ENCODE peak calls at places on chromosomes 13 and 19, in seven cellular contexts. K is heart left ventricle, F is vagina, T is K562, D is IMR-90, M is body of pancreas, V is A549. R is an unnamed sample.

GRCh38 chr13:107185889-107186288 is 618.0 kb upstream of the ARGLU1 start:
- DNase-seq in K (no peak), F (no peak), T (no peak), D (peak; percentile 84), M (no peak), V (no peak), R (no peak)

GRCh38 chr19:34667349-34668076 is 9.4 kb downstream of the SCGB2B2 start:
- DNase-seq in K (no peak), F (no peak), T (peak; percentile 14), D (peak; percentile 27), M (no peak), V (no peak), R (no peak)

GRCh38 chr19:56594446-56594782 is 688 bp upstream of the ZNF71 start:
- DNase-seq in K (no peak), F (no peak), T (no peak), D (no peak), M (no peak), V (no peak), R (no peak)

GRCh38 chr13:108322206-108322824 is 52.8 kb downstream of the TNFSF13B start:
- DNase-seq in K (no peak), F (no peak), T (peak; percentile 30), D (peak; percentile 52), M (no peak), V (peak; percentile 4), R (no peak)

GRCh38 chr13:112985803-112986408 is 16.9 kb downstream of the MCF2L start:
- DNase-seq in K (no peak), F (no peak), T (no peak), D (no peak), M (no peak), V (no peak), R (no peak)

GRCh38 chr19:7788178-7788932 is 25.3 kb downstream of the CLEC4M start:
- DNase-seq in K (no peak), F (no peak), T (no peak), D (no peak), M (no peak), V (no peak), R (no peak)

GRCh38 chr19:1579222-1579621 is 11.1 kb upstream of the MEX3D start:
- DNase-seq in K (no peak), F (no peak), T (no peak), D (no peak), M (no peak), V (no peak), R (no peak)

GRCh38 chr19:43798546-43799409 is 3.5 kb downstream of the LYPD5 start:
- DNase-seq in K (no peak), F (no peak), T (peak; percentile 81), D (no peak), M (peak; percentile 52), V (no peak), R (no peak)

GRCh38 chr19:6023085-6023682 is 45.2 kb upstream of the RANBP3 start:
- DNase-seq in K (no peak), F (no peak), T (no peak), D (peak; percentile 71), M (no peak), V (no peak), R (no peak)

GRCh38 chr19:23286477-23286876 is 36.3 kb upstream of the ZNF724 start:
- DNase-seq in K (no peak), F (no peak), T (no peak), D (no peak), M (no peak), V (no peak), R (no peak)

GRCh38 chr19:38658462-38659306 is 11.2 kb downstream of the ACTN4 start:
- DNase-seq in K (no peak), F (no peak), T (no peak), D (peak; percentile 100), M (peak; percentile 86), V (peak; percentile 99), R (no peak)

GRCh38 chr19:29118384-29118783 is 94.6 kb downstream of the UQCRFS1 start:
- DNase-seq in K (no peak), F (no peak), T (no peak), D (no peak), M (no peak), V (no peak), R (no peak)

GRCh38 chr13:60226507-60226906 is 62.8 kb upstream of the DIAPH3 start:
- DNase-seq in K (no peak), F (no peak), T (peak; percentile 15), D (peak; percentile 47), M (peak; percentile 15), V (no peak), R (no peak)

GRCh38 chr19:10189631-10190425 is 4.9 kb downstream of the DNMT1 start:
- DNase-seq in K (no peak), F (no peak), T (no peak), D (peak; percentile 38), M (no peak), V (no peak), R (no peak)

GRCh38 chr19:35911790-35912189 is 3.7 kb upstream of the TYROBP start:
- DNase-seq in K (no peak), F (no peak), T (no peak), D (peak; percentile 38), M (peak; percentile 91), V (no peak), R (peak; percentile 69)

GRCh38 chr13:105127732-105128131 is 1407.7 kb downstream of the EFNB2 start:
- DNase-seq in K (no peak), F (no peak), T (no peak), D (no peak), M (no peak), V (no peak), R (no peak)

GRCh38 chr19:47601180-47601904 is 7.6 kb upstream of the BICRA start:
- DNase-seq in K (no peak), F (no peak), T (no peak), D (no peak), M (peak; percentile 82), V (no peak), R (peak; percentile 55)

GRCh38 chr13:29511980-29512379 is 83.5 kb downstream of the SLC7A1 start:
- DNase-seq in K (no peak), F (no peak), T (no peak), D (peak; percentile 56), M (peak; percentile 2), V (no peak), R (no peak)

DNA sequence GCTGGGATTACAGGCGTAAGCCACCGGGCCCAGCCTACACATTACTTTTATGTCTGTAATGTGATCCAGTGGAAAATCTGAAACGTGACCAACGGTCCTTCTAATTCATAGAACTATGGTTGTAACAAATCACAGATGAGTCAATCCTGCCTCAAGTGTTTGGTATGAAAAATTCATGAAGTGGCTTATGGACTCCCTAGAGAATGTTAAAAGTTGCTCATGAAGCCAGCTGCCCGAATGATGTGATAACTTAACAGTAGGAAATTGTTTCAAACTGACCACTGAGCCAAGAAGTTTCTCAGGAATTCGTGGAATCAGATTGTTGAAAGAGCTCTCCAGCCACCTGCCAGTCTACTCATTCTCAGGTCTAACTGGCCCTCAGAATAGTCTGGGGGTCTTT is 59.4 kb upstream of the FARP1 start:
- DNase-seq in K (no peak), F (no peak), T (no peak), D (peak; percentile 98), M (no peak), V (no peak), R (no peak)
- TF ChIP-seq CTCF in K (no peak), F (no peak), T (no peak), D (peak; percentile 48), M (no peak), V (no peak), R (no peak)

GRCh38 chr19:11539495-11540365 is 1.1 kb downstream of the CNN1 start:
- DNase-seq in K (peak; percentile 56), F (no peak), T (peak; percentile 88), D (peak; percentile 22), M (no peak), V (no peak), R (no peak)
- TF ChIP-seq POLR2A in K (peak; percentile 13), F (no peak), T (peak; percentile 36), D (no peak), M (no peak), V (no peak), R (no peak)

DNA sequence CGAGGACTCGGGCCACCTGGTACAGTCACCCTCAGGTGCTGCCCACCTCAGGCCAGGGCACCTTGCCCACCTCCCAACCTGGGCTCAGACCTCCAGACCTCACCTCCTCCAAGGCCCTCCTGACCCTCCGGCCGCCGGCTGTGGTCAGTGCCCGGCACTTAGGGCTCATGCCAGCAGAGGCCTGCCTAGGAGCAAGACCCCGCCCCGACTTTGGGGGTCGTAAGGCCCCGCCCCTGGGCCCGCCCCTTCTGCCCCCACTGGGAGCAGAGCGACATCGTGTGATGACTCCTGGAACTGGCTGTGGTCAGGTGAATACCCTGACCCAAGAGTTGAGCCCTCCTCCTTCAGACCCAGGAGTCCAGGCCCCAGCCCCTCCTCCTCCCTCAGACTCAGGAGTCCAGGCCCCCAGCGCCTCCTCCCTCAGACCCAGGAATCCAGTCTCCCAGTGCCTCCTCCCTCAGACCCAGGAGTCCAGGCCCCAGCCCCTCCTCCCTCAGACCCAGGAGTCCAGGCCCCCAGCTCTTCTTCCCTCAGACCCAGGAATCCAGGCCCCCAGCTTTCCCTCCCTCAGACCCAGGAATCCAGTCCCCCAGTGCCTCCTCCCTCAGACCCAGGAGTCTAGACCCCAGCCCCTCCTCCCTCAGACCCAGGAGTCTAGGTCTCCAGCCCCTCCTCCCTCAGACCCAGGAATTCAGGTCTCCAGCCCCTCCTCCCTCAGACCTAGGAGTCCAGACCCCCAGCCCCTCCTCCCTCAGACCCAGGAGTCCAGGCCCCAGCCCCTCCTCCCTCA is at the start of gene SBK2:
- DNase-seq in K (no peak), F (no peak), T (peak; percentile 60), D (no peak), M (no peak), V (no peak), R (no peak)
- TF ChIP-seq CTCF in K (peak; percentile 14), F (no peak), T (peak; percentile 39), D (peak; percentile 32), M (no peak), V (peak; percentile 41), R (no peak)

GRCh38 chr19:4097501-4097900 is 26.4 kb downstream of the MAP2K2 start:
- DNase-seq in K (peak; percentile 75), F (no peak), T (no peak), D (no peak), M (no peak), V (no peak), R (no peak)
- TF ChIP-seq POLR2A in K (no peak), F (no peak), T (no peak), D (no peak), M (no peak), V (no peak), R (no peak)

GRCh38 chr13:38866649-38867048 is 124.0 kb downstream of the STOML3 start:
- DNase-seq in K (no peak), F (no peak), T (no peak), D (no peak), M (no peak), V (no peak), R (no peak)
- TF ChIP-seq CTCF in K (no peak), F (no peak), T (no peak), D (no peak), M (peak; percentile 24), V (peak; percentile 11), R (peak; percentile 10)

DNA sequence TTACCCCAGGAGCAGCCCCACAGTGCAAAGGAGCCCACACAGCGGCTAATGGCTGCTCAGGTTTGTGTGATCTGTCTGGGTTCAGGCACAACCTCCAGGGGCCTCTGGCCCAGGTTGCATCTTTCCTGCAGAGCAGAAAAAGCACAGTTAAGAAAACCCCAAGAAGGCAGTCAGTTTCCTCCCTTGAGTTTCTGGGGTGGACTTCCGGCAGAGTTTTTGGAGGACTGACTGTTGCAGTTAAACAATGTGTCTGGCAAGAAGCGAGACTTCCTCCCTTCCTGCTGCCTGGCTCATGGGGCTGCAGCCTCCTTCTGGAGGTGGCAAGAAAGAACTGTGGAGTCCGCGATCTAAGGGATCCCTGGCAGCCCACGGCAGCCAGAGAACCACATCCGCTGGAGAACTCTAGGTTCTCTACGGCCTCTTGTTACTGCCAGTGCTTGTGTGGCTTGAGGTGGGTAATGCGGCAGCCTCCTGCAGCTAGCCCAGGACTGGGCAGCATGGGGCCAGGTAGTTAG is 114.4 kb downstream of the ZDHHC20 start:
- DNase-seq in K (no peak), F (no peak), T (no peak), D (no peak), M (no peak), V (no peak), R (no peak)
- TF ChIP-seq POLR2A in K (no peak), F (no peak), T (no peak), D (no peak), M (no peak), V (no peak), R (no peak)

R was measured in right lobe of liver.